ENCODE peak calls at places on chromosomes 3 and 15, in five cellular contexts. O, N, P, R and W are unnamed samples.

GRCh38 chr15:38163651-38164050 is 89.0 kb upstream of the SPRED1 start:
- DNase-seq in O (no peak), N (no peak), P (no peak), R (no peak), W (no peak)

GRCh38 chr15:81000626-81001179 is at the start of gene TLNRD1:
- DNase-seq in O (peak), N (peak), P (peak), R (peak), W (peak)

GRCh38 chr3:55474213-55474632 is 12.9 kb downstream of the WNT5A start:
- DNase-seq in O (no peak), N (no peak), P (no peak), R (no peak), W (no peak)

GRCh38 chr3:155676252-155676981 is 68.5 kb downstream of the PLCH1 start:
- DNase-seq in O (peak), N (no peak), P (peak), R (peak), W (no peak)

GRCh38 chr3:161420746-161421145 is 49.4 kb upstream of the SPTSSB start:
- DNase-seq in O (no peak), N (no peak), P (no peak), R (no peak), W (no peak)

GRCh38 chr3:127274200-127274599 is 13.6 kb downstream of the PRR20G start:
- DNase-seq in O (no peak), N (no peak), P (no peak), R (no peak), W (no peak)

GRCh38 chr3:6717026-6717943 is 143.6 kb upstream of the GRM7 start:
- DNase-seq in O (no peak), N (no peak), P (no peak), R (no peak), W (no peak)

GRCh38 chr3:18501679-18502343 is 76.7 kb upstream of the SATB1 start:
- DNase-seq in O (peak), N (no peak), P (no peak), R (no peak), W (no peak)

GRCh38 chr3:29764603-29765254 is 483.9 kb downstream of the RBMS3 start:
- DNase-seq in O (peak), N (no peak), P (no peak), R (peak), W (no peak)

GRCh38 chr15:55108858-55109518 is 87.8 kb downstream of the RSL24D1 start:
- DNase-seq in O (peak), N (peak), P (peak), R (peak), W (peak)

GRCh38 chr3:160478338-160478737 is 28.8 kb upstream of the TRIM59 start:
- DNase-seq in O (peak), N (no peak), P (no peak), R (peak), W (no peak)